ENCODE peak calls at places on chromosomes 6 and 20, in eight cellular contexts. P is HCT116, Q is fibroblast of the aortic adventitia, X is PC-9, Z is fibroblast of lung, C is fibroblast of mammary gland, L is left lung, M is GM12865. V is an unnamed sample.

GRCh38 chr6:115969930-115970273 is 90.8 kb downstream of the FRK start:
- DNase-seq in X (no peak), C (peak), P (no peak), Q (peak), M (no peak), Z (peak), L (no peak), V (no peak)

GRCh38 chr6:107658920-107659879 is 164.9 kb downstream of the SCML4 start:
- DNase-seq in Z (peak), L (no peak), C (no peak), P (no peak), Q (no peak), M (peak), X (peak), V (no peak)

GRCh38 chr20:34540596-34541263 is 17.8 kb upstream of the MAP1LC3A start:
- DNase-seq in X (no peak), C (no peak), Z (no peak), L (no peak), M (no peak), Q (no peak), P (no peak), V (no peak)

GRCh38 chr6:155188707-155189496 is 74.9 kb upstream of the CLDN20 start:
- DNase-seq in C (peak), Q (peak), X (peak), Z (peak), L (no peak), P (no peak), M (no peak), V (no peak)

GRCh38 chr6:140002406-140003022 is 628.1 kb upstream of the CITED2 start:
- DNase-seq in C (peak), Q (peak), M (no peak), Z (no peak), L (no peak), P (no peak), X (no peak), V (no peak)

GRCh38 chr6:17448165-17448564 is 54.8 kb downstream of the CAP2 start:
- DNase-seq in Z (peak), Q (peak), X (no peak), M (no peak), L (no peak), P (no peak), C (no peak), V (no peak)

GRCh38 chr20:5001174-5002076 is at the start of gene SLC23A2:
- DNase-seq in P (no peak), C (no peak), X (peak), Q (no peak), L (peak), M (peak), Z (peak), V (no peak)

GRCh38 chr20:50980071-50980681 is 21.6 kb downstream of the MOCS3 start:
- DNase-seq in L (no peak), M (no peak), C (peak), Q (peak), P (no peak), Z (peak), X (peak), V (no peak)

GRCh38 chr6:151325075-151326050 is 66.0 kb downstream of the ZBTB2 start:
- DNase-seq in C (peak), Q (peak), Z (peak), P (peak), X (peak), L (peak), M (peak), V (no peak)

GRCh38 chr6:144286503-144287393 is 1.6 kb downstream of the UTRN start:
- DNase-seq in C (peak), Q (peak), P (no peak), X (peak), Z (peak), L (peak), M (no peak), V (no peak)

GRCh38 chr20:20017852-20018245 is 687 bp downstream of the NAA20 start:
- DNase-seq in Q (no peak), Z (peak), X (no peak), L (no peak), P (no peak), C (no peak), M (peak), V (no peak)

GRCh38 chr20:3485913-3486312 is 15.1 kb downstream of the ATRN start:
- DNase-seq in P (no peak), X (no peak), Q (no peak), C (no peak), L (no peak), M (no peak), Z (no peak), V (no peak)

GRCh38 chr6:27161946-27162603 is 85.4 kb upstream of the PRSS16 start:
- DNase-seq in X (peak), M (peak), Q (peak), L (no peak), C (peak), P (peak), Z (peak), V (peak)

GRCh38 chr6:101114703-101115102 is 233.6 kb upstream of the ASCC3 start:
- DNase-seq in Q (peak), Z (peak), M (peak), L (no peak), X (no peak), C (peak), P (peak), V (no peak)

GRCh38 chr20:14055127-14055742 is 59.9 kb downstream of the MACROD2 start:
- DNase-seq in C (peak), Q (peak), P (peak), X (no peak), M (peak), Z (peak), L (no peak), V (no peak)

GRCh38 chr6:41508479-41508878 is 37.7 kb upstream of the FOXP4 start:
- DNase-seq in M (no peak), C (no peak), X (no peak), L (no peak), Q (no peak), Z (no peak), P (no peak), V (no peak)

GRCh38 chr20:52536841-52537400 is 345.3 kb upstream of the ZFP64 start:
- DNase-seq in M (no peak), Z (peak), P (no peak), X (no peak), Q (no peak), C (no peak), L (peak), V (no peak)

GRCh38 chr6:161578478-161578877 is 304.6 kb upstream of the AGPAT4 start:
- DNase-seq in L (no peak), Z (no peak), C (no peak), P (no peak), Q (no peak), X (no peak), M (no peak), V (no peak)

GRCh38 chr6:30518505-30518850 is 29.2 kb downstream of the HLA-E start:
- DNase-seq in Z (no peak), C (no peak), M (no peak), Q (no peak), P (no peak), L (no peak), X (no peak), V (no peak)

GRCh38 chr6:39507331-39507998 is 185.0 kb upstream of the KCNK16 start:
- DNase-seq in X (no peak), L (no peak), M (no peak), P (no peak), Z (no peak), Q (no peak), C (no peak), V (no peak)

GRCh38 chr6:92577077-92577719 is 842.2 kb downstream of the EPHA7 start:
- DNase-seq in L (no peak), Z (peak), X (no peak), Q (no peak), P (no peak), M (no peak), C (no peak), V (no peak)

GRCh38 chr6:75381878-75382633 is 97.5 kb upstream of the TMEM30A start:
- DNase-seq in Q (peak), M (no peak), L (no peak), P (no peak), X (no peak), Z (peak), C (peak), V (no peak)

GRCh38 chr6:148200302-148200701 is 142.3 kb upstream of the SASH1 start:
- DNase-seq in M (no peak), X (no peak), Q (no peak), L (no peak), P (no peak), C (no peak), Z (no peak), V (peak)

GRCh38 chr6:30618270-30618787 is 689 bp downstream of the MRPS18B start:
- DNase-seq in L (no peak), P (no peak), C (peak), M (peak), Q (peak), X (no peak), Z (no peak), V (no peak)

GRCh38 chr20:48283470-48284110 is 498.3 kb upstream of the SULF2 start:
- DNase-seq in C (peak), Z (peak), M (no peak), Q (peak), L (no peak), P (no peak), X (peak), V (peak)

GRCh38 chr6:130129781-130130246 is 92.9 kb downstream of the SAMD3 start:
- DNase-seq in X (no peak), P (no peak), M (no peak), L (no peak), Q (peak), Z (peak), C (no peak), V (no peak)

GRCh38 chr20:48150568-48150967 is 365.3 kb upstream of the SULF2 start:
- DNase-seq in C (no peak), Z (no peak), X (no peak), L (no peak), Q (no peak), M (no peak), P (no peak), V (no peak)

GRCh38 chr6:139778688-139779087 is 404.2 kb upstream of the CITED2 start:
- DNase-seq in X (no peak), P (no peak), Q (peak), L (no peak), M (no peak), C (peak), Z (peak), V (no peak)

GRCh38 chr6:25366785-25367657 is 87.8 kb downstream of the CARMIL1 start:
- DNase-seq in Z (peak), C (peak), P (no peak), M (peak), L (no peak), Q (peak), X (peak), V (no peak)

GRCh38 chr6:145898376-145898775 is 65.8 kb downstream of the SHPRH start:
- DNase-seq in X (peak), L (no peak), P (no peak), Q (no peak), C (peak), M (no peak), Z (no peak), V (no peak)

GRCh38 chr6:41318648-41319565 is 16.5 kb upstream of the NCR2 start:
- DNase-seq in Q (peak), M (peak), C (peak), P (peak), Z (peak), L (peak), X (peak), V (peak)

GRCh38 chr6:34901930-34902329 is 12.9 kb downstream of the ANKS1A start:
- DNase-seq in P (no peak), Q (peak), C (peak), L (no peak), Z (peak), X (no peak), M (no peak), V (no peak)

GRCh38 chr20:33474963-33475362 is 14.9 kb upstream of the CBFA2T2 start:
- DNase-seq in M (no peak), L (no peak), P (no peak), Z (no peak), C (no peak), X (no peak), Q (no peak), V (no peak)
- H3K4me3 ChIP-seq in M (no peak), L (no peak), P (no peak), Z (no peak), C (no peak), X (no peak), Q (no peak), V (no peak)

GRCh38 chr20:18507218-18508191 is at the start of gene SEC23B:
- DNase-seq in Q (peak), P (peak), X (peak), Z (peak), C (peak), M (peak), L (peak), V (peak)

GRCh38 chr20:18511566-18511965 is 3.8 kb downstream of the SEC23B start:
- DNase-seq in L (no peak), M (no peak), X (no peak), Q (no peak), C (no peak), P (no peak), Z (no peak), V (no peak)

GRCh38 chr20:18514127-18514526 is 6.4 kb downstream of the SEC23B start:
- DNase-seq in P (no peak), Z (no peak), L (no peak), M (no peak), X (no peak), C (no peak), Q (no peak), V (no peak)

DNA sequence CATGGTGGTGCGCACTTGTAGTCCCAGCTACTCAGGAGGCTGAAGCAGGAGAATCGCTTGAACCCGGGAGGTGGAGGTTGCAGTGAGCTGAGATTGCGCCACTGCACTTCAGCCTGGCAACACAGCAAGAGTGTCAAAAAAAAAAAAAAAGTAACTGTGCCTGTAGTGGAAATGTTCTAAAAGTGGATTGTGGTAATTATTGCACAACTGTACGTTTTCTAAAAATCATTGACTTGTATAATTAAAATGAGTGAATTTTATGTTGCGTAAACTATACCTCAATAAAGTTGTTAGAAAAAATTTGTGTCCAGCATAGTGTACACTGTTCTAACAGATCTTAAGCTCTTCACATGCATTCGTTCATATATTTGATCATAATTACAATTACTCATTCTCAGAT is 5.5 kb downstream of the SEC23B start:
- DNase-seq in L (no peak), C (no peak), Q (no peak), Z (no peak), P (no peak), M (no peak), X (no peak), V (no peak)
- TF ChIP-seq CTCF in L (no peak), C (no peak), Q (no peak), Z (no peak), P (no peak), M (no peak), X (no peak), V (no peak)

DNA sequence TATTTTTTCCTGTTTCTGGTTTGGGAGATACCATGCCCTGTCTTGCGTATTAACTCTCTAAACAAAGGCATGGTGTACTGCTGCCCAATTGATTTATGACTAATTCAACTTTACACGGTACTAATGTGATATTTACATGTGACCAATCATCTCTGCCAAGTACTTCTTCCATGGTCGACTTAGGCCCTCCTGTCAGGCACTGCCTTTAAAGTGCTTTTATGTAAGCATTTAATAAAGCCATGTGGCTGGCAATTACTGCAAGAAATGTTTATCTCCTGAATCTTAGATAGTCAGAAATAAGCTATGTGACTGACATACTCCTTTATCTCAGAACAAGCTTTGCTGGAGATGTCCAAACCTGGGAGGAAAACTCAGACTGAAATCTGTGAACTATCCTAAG is 323.4 kb downstream of the BTBD3 start:
- DNase-seq in X (no peak), Z (no peak), Q (no peak), L (no peak), C (no peak), P (no peak), M (no peak), V (no peak)
- H3K4me3 ChIP-seq in X (no peak), Z (no peak), Q (no peak), L (no peak), C (no peak), P (no peak), M (no peak), V (no peak)

GRCh38 chr6:2765166-2765895 is at the start of gene WRNIP1:
- DNase-seq in Q (peak), Z (peak), L (peak), P (peak), X (peak), M (peak), C (peak), V (peak)

GRCh38 chr6:2765896-2766766 is 938 bp downstream of the WRNIP1 start:
- DNase-seq in P (no peak), Z (peak), C (no peak), X (no peak), Q (peak), M (peak), L (peak), V (no peak)

GRCh38 chr6:2767327-2767985 is 2.3 kb downstream of the WRNIP1 start:
- DNase-seq in M (no peak), Q (peak), L (no peak), Z (no peak), P (no peak), C (no peak), X (no peak), V (no peak)

GRCh38 chr6:2768125-2768524 is 2.9 kb downstream of the WRNIP1 start:
- DNase-seq in C (no peak), M (peak), P (no peak), Q (no peak), X (no peak), L (no peak), Z (no peak), V (no peak)

DNA sequence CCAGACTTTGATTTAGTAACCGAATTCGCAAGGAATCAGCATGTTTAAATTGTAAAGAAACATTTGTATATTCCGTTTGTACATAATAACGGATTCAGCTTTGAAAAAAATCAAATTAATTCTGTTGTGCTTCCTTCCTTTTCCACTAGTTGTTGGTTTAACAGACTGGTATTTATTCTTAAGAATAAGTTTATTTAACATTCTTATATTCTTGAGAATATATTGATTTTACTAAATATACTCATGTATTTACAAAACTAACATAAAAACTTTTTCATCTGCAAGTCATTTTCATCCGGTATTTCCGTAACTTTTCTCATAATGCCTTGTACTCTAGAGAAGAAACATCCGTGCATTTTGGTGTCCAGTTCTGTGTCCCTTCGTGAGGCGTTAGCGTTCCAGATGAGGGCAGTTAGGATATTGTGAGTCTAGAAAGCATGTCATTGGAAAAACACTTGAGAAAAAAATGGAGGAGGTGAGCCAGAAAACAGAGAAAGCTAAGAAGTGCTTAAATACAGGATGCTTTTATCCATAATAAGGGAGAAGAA is 1.6 kb downstream of the WRNIP1 start:
- DNase-seq in X (no peak), Z (peak), M (no peak), C (no peak), L (no peak), P (no peak), Q (peak), V (no peak)
- TF ChIP-seq CTCF in X (no peak), Z (no peak), M (no peak), C (no peak), L (no peak), P (no peak), Q (no peak), V (no peak)